ENCODE peak calls at places on chromosome 19, in four cellular contexts. P is uterus, Q is PC-9, N is heart right ventricle. B is an unnamed sample.

GRCh38 chr19:52453324-52454094 is at the start of gene ZNF578:
- DNase-seq in P (peak; percentile 68), Q (peak; percentile 8), N (peak; percentile 85), B (no peak)

GRCh38 chr19:13493516-13494310 is 12.6 kb downstream of the CACNA1A start:
- DNase-seq in P (no peak), Q (no peak), N (no peak), B (no peak)

GRCh38 chr19:51676566-51677083 is 16.5 kb upstream of the SPACA6 start:
- DNase-seq in P (no peak), Q (no peak), N (no peak), B (no peak)

GRCh38 chr19:15372891-15373301 is 6.7 kb downstream of the AKAP8 start:
- DNase-seq in P (no peak), Q (no peak), N (no peak), B (no peak)

GRCh38 chr19:53875602-53876340 is 6.2 kb upstream of the PRKCG start:
- DNase-seq in P (no peak), Q (no peak), N (no peak), B (no peak)

GRCh38 chr19:56309511-56310185 is 5.0 kb downstream of the ZSCAN5A start:
- DNase-seq in P (no peak), Q (peak; percentile 58), N (peak; percentile 54), B (peak; percentile 73)

GRCh38 chr19:58009666-58010301 is 7.2 kb upstream of the ZNF606 start:
- DNase-seq in P (peak; percentile 83), Q (no peak), N (peak; percentile 93), B (peak; percentile 87)

GRCh38 chr19:38665950-38666661 is 18.7 kb downstream of the ACTN4 start:
- DNase-seq in P (peak; percentile 87), Q (peak; percentile 81), N (peak; percentile 55), B (peak; percentile 84)

GRCh38 chr19:34500656-34501120 is 19.1 kb downstream of the WTIP start:
- DNase-seq in P (no peak), Q (no peak), N (no peak), B (no peak)

GRCh38 chr19:10238172-10238783 is 7.1 kb upstream of the S1PR2 start:
- DNase-seq in P (peak; percentile 58), Q (no peak), N (peak; percentile 71), B (no peak)

GRCh38 chr19:57708641-57709354 is at the start of gene ZNF154:
- DNase-seq in P (no peak), Q (no peak), N (peak; percentile 27), B (no peak)

GRCh38 chr19:4636151-4636717 is 3.1 kb upstream of the TNFAIP8L1 start:
- DNase-seq in P (no peak), Q (peak; percentile 54), N (peak; percentile 83), B (peak; percentile 70)

GRCh38 chr19:15684828-15685227 is 11.9 kb downstream of the CYP4F12 start:
- DNase-seq in P (no peak), Q (peak; percentile 16), N (no peak), B (peak; percentile 6)

GRCh38 chr19:6032827-6033226 is 54.9 kb upstream of the RANBP3 start:
- DNase-seq in P (no peak), Q (no peak), N (no peak), B (no peak)

GRCh38 chr19:1113278-1113985 is 9.6 kb downstream of the GPX4 start:
- DNase-seq in P (peak; percentile 97), Q (peak; percentile 72), N (peak; percentile 98), B (peak; percentile 69)

GRCh38 chr19:17370026-17370587 is 7.0 kb downstream of the PLVAP start:
- DNase-seq in P (no peak), Q (no peak), N (no peak), B (no peak)

GRCh38 chr19:5900976-5901375 is 2.6 kb downstream of the NDUFA11 start:
- DNase-seq in P (no peak), Q (no peak), N (no peak), B (no peak)

GRCh38 chr19:18062043-18062442 is 24.7 kb downstream of the IL12RB1 start:
- DNase-seq in P (no peak), Q (no peak), N (no peak), B (no peak)

GRCh38 chr19:11243798-11244169 is 4.4 kb downstream of the ANGPTL8 start:
- DNase-seq in P (no peak), Q (no peak), N (no peak), B (no peak)

GRCh38 chr19:40398417-40399056 is 8.6 kb upstream of the HIPK4 start:
- DNase-seq in P (peak; percentile 45), Q (no peak), N (no peak), B (no peak)

GRCh38 chr19:3818918-3819317 is 32.7 kb upstream of the MATK start:
- DNase-seq in P (no peak), Q (no peak), N (no peak), B (no peak)

GRCh38 chr19:35156673-35157014 is 2.1 kb downstream of the FXYD5 start:
- DNase-seq in P (no peak), Q (no peak), N (no peak), B (no peak)

GRCh38 chr19:2328401-2329161 is at the start of the genes LSM7 and SPPL2B:
- DNase-seq in P (peak; percentile 87), Q (peak; percentile 80), N (peak; percentile 93), B (peak; percentile 86)

GRCh38 chr19:51094696-51095279 is 12.1 kb upstream of the KLK14 start:
- DNase-seq in P (no peak), Q (peak; percentile 38), N (peak; percentile 30), B (peak; percentile 56)

GRCh38 chr19:28905996-28906395 is 307.0 kb downstream of the UQCRFS1 start:
- DNase-seq in P (no peak), Q (no peak), N (no peak), B (no peak)

GRCh38 chr19:29680937-29681336 is 15.7 kb downstream of the PLEKHF1 start:
- DNase-seq in P (no peak), Q (no peak), N (no peak), B (no peak)

GRCh38 chr19:15893498-15893897 is 4.4 kb downstream of the CYP4F2 start:
- DNase-seq in P (no peak), Q (no peak), N (no peak), B (no peak)

GRCh38 chr19:48258350-48258749 is 2.6 kb upstream of the CARD8 start:
- DNase-seq in P (no peak), Q (no peak), N (no peak), B (no peak)

GRCh38 chr19:22491746-22492145 is 69.6 kb upstream of the ZNF98 start:
- DNase-seq in P (no peak), Q (no peak), N (no peak), B (no peak)

GRCh38 chr19:14159059-14159458 is 22.7 kb upstream of the ASF1B start:
- DNase-seq in P (no peak), Q (no peak), N (no peak), B (no peak)

GRCh38 chr19:55112781-55113569 is 4.5 kb downstream of the PPP1R12C start:
- DNase-seq in P (peak; percentile 47), Q (no peak), N (no peak), B (no peak)

GRCh38 chr19:1602091-1602707 is 3.1 kb downstream of the UQCR11 start:
- DNase-seq in P (no peak), Q (no peak), N (no peak), B (no peak)

GRCh38 chr19:15787611-15788155 is at the start of gene OR10H5:
- DNase-seq in P (no peak), Q (no peak), N (no peak), B (no peak)

GRCh38 chr19:12703056-12703455 is 6.6 kb upstream of the FBXW9 start:
- DNase-seq in P (no peak), Q (no peak), N (no peak), B (no peak)

DNA sequence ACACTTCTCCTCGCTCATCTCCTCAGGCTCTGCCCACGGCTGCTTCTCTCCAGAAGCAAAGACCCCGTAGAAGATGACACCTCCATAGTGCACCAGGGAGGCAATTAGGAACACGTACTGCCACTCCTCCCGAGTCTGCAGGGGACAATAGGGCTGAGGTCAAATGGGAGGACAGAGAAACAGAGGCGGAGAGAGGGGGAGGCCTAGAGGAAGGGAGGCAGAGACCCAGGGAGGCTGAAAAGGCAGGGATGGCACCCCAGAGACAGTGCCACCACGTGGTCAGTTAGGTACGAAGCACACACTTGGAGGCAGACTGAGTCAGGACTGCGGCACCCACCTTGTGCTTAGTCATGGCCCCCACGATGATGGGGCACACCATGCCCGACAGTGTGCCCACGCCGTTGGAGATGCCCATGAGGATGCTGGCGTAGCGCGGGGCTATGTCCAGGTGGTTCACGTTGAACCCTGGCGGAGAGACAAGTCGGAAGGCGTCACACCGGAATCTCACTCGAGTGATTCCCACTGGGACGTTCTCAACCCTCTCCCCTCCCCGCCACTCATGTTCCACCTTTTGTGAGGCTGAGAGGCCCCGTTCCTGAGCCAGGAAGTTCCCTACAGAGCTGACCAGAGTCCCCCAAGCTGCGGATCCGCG is 5.6 kb downstream of the GFY start:
- DNase-seq in P (no peak), Q (no peak), N (no peak), B (peak; percentile 20)
- TF ChIP-seq CTCF in P (no peak), Q (peak; percentile 36), N (no peak), B (no peak)

GRCh38 chr19:27671876-27672275 is 1541.1 kb downstream of the UQCRFS1 start:
- DNase-seq in P (no peak), Q (no peak), N (no peak), B (no peak)
- TF ChIP-seq CTCF in P (no peak), Q (no peak), N (no peak), B (no peak)

DNA sequence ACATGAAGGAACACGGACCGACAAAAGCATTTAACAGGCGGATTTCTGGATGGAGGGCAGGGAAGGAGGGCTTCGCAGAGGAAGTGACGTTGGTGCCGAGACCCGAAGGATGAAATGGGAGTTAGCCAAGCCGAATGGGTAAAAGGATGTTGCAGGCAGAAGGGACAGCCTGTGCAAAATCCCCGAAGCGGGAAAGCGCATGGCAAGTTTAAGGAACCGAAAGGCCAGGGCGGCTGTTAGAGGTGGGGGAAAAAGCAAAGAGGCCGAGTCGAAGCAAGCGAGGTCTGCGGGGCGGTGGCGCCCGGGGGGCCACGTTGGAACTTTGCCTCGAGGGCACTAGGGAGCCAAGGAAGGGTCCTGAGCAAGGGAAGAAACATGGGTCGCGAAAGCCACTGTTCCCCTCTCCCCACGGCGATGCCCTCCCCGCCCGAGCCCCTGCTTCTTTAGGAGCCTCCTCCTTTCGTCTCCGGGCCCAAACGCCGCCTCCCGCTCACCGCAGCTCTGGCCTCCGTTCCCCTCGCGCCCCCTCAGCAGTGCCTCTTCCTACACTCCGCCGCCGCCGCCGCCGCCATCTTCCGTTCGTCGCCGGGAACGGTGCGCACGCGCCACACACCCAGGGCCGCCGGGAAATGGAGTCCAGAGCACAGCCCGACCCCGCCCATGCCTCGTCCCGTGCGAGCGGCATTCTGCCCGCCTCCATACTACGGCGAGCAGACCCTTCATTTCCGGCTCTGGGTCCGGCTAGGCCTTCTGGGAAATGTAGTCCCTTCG is at the start of gene SYMPK:
- DNase-seq in P (peak; percentile 98), Q (peak; percentile 97), N (peak; percentile 99), B (peak; percentile 100)
- TF ChIP-seq CTCF in P (no peak), Q (no peak), N (no peak), B (no peak)

GRCh38 chr19:19517235-19517619 is 1.2 kb downstream of the NDUFA13 start:
- DNase-seq in P (no peak), Q (no peak), N (no peak), B (no peak)

GRCh38 chr19:19514215-19514633 is 1.1 kb downstream of the TSSK6 start:
- DNase-seq in P (no peak), Q (no peak), N (peak; percentile 93), B (no peak)

GRCh38 chr19:19513671-19514070 is 1.7 kb downstream of the TSSK6 start:
- DNase-seq in P (no peak), Q (no peak), N (no peak), B (no peak)

GRCh38 chr19:19515764-19516519 is at the start of gene NDUFA13:
- DNase-seq in P (peak; percentile 91), Q (peak; percentile 92), N (peak; percentile 93), B (peak; percentile 86)

GRCh38 chr19:19514881-19515763 is at the start of gene TSSK6:
- DNase-seq in P (no peak), Q (no peak), N (no peak), B (no peak)
- TF ChIP-seq CTCF in P (no peak), Q (no peak), N (no peak), B (no peak)

B was measured in Calu3.